ENCODE peak calls at places on chromosomes 5 and 9, in nine cellular contexts. One of them, this sample, is unnamed.

GRCh38 chr9:84513981-84514380 is 155.5 kb upstream of the NTRK2 start:
- DNase-seq in stimulated activated CD8-positive, alpha-beta memory T cell treated with anti-CD3 and anti-CD28 coated beads, Interleukin-12 subunit alpha, Interleukin-12 subunit beta, amount 100 ng/mL, for 4 hours: no peak
- DNase-seq in activated CD4-positive, alpha-beta T cell treated with anti-CD3 and anti-CD28 coated beads, Interleukin-2, amount 50 U/mL, for 48 hours: no peak
- DNase-seq in neural crest cell: no peak
- DNase-seq in body of pancreas: no peak
- DNase-seq in NCI-H1436: no peak
- DNase-seq in fibroblast of mammary gland: no peak
- DNase-seq in PC-3: no peak
- DNase-seq in mesothelial cell of epicardium: no peak
- DNase-seq in this sample: no peak

GRCh38 chr9:114434878-114435311 is 47.1 kb upstream of the AKNA start:
- DNase-seq in NCI-H1436: peak
- DNase-seq in neural crest cell: no peak
- DNase-seq in mesothelial cell of epicardium: no peak
- DNase-seq in activated CD4-positive, alpha-beta T cell treated with anti-CD3 and anti-CD28 coated beads, Interleukin-2, amount 50 U/mL, for 48 hours: no peak
- DNase-seq in PC-3: peak
- DNase-seq in stimulated activated CD8-positive, alpha-beta memory T cell treated with anti-CD3 and anti-CD28 coated beads, Interleukin-12 subunit alpha, Interleukin-12 subunit beta, amount 100 ng/mL, for 4 hours: no peak
- DNase-seq in fibroblast of mammary gland: peak
- DNase-seq in body of pancreas: peak
- DNase-seq in this sample: peak

GRCh38 chr5:131740477-131740876 is 56.3 kb downstream of the FNIP1 start:
- DNase-seq in body of pancreas: no peak
- DNase-seq in neural crest cell: no peak
- DNase-seq in stimulated activated CD8-positive, alpha-beta memory T cell treated with anti-CD3 and anti-CD28 coated beads, Interleukin-12 subunit alpha, Interleukin-12 subunit beta, amount 100 ng/mL, for 4 hours: no peak
- DNase-seq in activated CD4-positive, alpha-beta T cell treated with anti-CD3 and anti-CD28 coated beads, Interleukin-2, amount 50 U/mL, for 48 hours: no peak
- DNase-seq in fibroblast of mammary gland: no peak
- DNase-seq in PC-3: no peak
- DNase-seq in mesothelial cell of epicardium: no peak
- DNase-seq in NCI-H1436: no peak
- DNase-seq in this sample: no peak

GRCh38 chr5:29169851-29170250 is 2023.6 kb upstream of the CDH6 start:
- DNase-seq in neural crest cell: no peak
- DNase-seq in mesothelial cell of epicardium: no peak
- DNase-seq in activated CD4-positive, alpha-beta T cell treated with anti-CD3 and anti-CD28 coated beads, Interleukin-2, amount 50 U/mL, for 48 hours: no peak
- DNase-seq in PC-3: no peak
- DNase-seq in stimulated activated CD8-positive, alpha-beta memory T cell treated with anti-CD3 and anti-CD28 coated beads, Interleukin-12 subunit alpha, Interleukin-12 subunit beta, amount 100 ng/mL, for 4 hours: no peak
- DNase-seq in NCI-H1436: no peak
- DNase-seq in body of pancreas: no peak
- DNase-seq in fibroblast of mammary gland: no peak
- DNase-seq in this sample: no peak

GRCh38 chr9:99905833-99906402 is 536 bp upstream of the STX17 start:
- DNase-seq in activated CD4-positive, alpha-beta T cell treated with anti-CD3 and anti-CD28 coated beads, Interleukin-2, amount 50 U/mL, for 48 hours: no peak
- DNase-seq in stimulated activated CD8-positive, alpha-beta memory T cell treated with anti-CD3 and anti-CD28 coated beads, Interleukin-12 subunit alpha, Interleukin-12 subunit beta, amount 100 ng/mL, for 4 hours: no peak
- DNase-seq in neural crest cell: no peak
- DNase-seq in mesothelial cell of epicardium: no peak
- DNase-seq in body of pancreas: peak
- DNase-seq in NCI-H1436: no peak
- DNase-seq in fibroblast of mammary gland: peak
- DNase-seq in PC-3: peak
- DNase-seq in this sample: no peak

GRCh38 chr5:112986224-112986623 is 9.6 kb downstream of the DCP2 start:
- DNase-seq in activated CD4-positive, alpha-beta T cell treated with anti-CD3 and anti-CD28 coated beads, Interleukin-2, amount 50 U/mL, for 48 hours: no peak
- DNase-seq in stimulated activated CD8-positive, alpha-beta memory T cell treated with anti-CD3 and anti-CD28 coated beads, Interleukin-12 subunit alpha, Interleukin-12 subunit beta, amount 100 ng/mL, for 4 hours: no peak
- DNase-seq in PC-3: no peak
- DNase-seq in neural crest cell: no peak
- DNase-seq in body of pancreas: no peak
- DNase-seq in mesothelial cell of epicardium: no peak
- DNase-seq in NCI-H1436: no peak
- DNase-seq in fibroblast of mammary gland: no peak
- DNase-seq in this sample: no peak

GRCh38 chr5:83964235-83964634 is 243.6 kb upstream of the HAPLN1 start:
- DNase-seq in activated CD4-positive, alpha-beta T cell treated with anti-CD3 and anti-CD28 coated beads, Interleukin-2, amount 50 U/mL, for 48 hours: no peak
- DNase-seq in body of pancreas: no peak
- DNase-seq in PC-3: peak
- DNase-seq in NCI-H1436: no peak
- DNase-seq in mesothelial cell of epicardium: no peak
- DNase-seq in fibroblast of mammary gland: no peak
- DNase-seq in stimulated activated CD8-positive, alpha-beta memory T cell treated with anti-CD3 and anti-CD28 coated beads, Interleukin-12 subunit alpha, Interleukin-12 subunit beta, amount 100 ng/mL, for 4 hours: no peak
- DNase-seq in neural crest cell: no peak
- DNase-seq in this sample: no peak

GRCh38 chr5:149500922-149501582 is 50.2 kb downstream of the CSNK1A1 start:
- DNase-seq in fibroblast of mammary gland: peak
- DNase-seq in neural crest cell: no peak
- DNase-seq in NCI-H1436: no peak
- DNase-seq in stimulated activated CD8-positive, alpha-beta memory T cell treated with anti-CD3 and anti-CD28 coated beads, Interleukin-12 subunit alpha, Interleukin-12 subunit beta, amount 100 ng/mL, for 4 hours: no peak
- DNase-seq in PC-3: no peak
- DNase-seq in mesothelial cell of epicardium: no peak
- DNase-seq in activated CD4-positive, alpha-beta T cell treated with anti-CD3 and anti-CD28 coated beads, Interleukin-2, amount 50 U/mL, for 48 hours: no peak
- DNase-seq in body of pancreas: no peak
- DNase-seq in this sample: no peak

GRCh38 chr9:94082553-94082952 is 1.7 kb upstream of the PTPDC1 start:
- DNase-seq in neural crest cell: no peak
- DNase-seq in fibroblast of mammary gland: no peak
- DNase-seq in mesothelial cell of epicardium: no peak
- DNase-seq in activated CD4-positive, alpha-beta T cell treated with anti-CD3 and anti-CD28 coated beads, Interleukin-2, amount 50 U/mL, for 48 hours: no peak
- DNase-seq in body of pancreas: no peak
- DNase-seq in NCI-H1436: no peak
- DNase-seq in PC-3: no peak
- DNase-seq in stimulated activated CD8-positive, alpha-beta memory T cell treated with anti-CD3 and anti-CD28 coated beads, Interleukin-12 subunit alpha, Interleukin-12 subunit beta, amount 100 ng/mL, for 4 hours: no peak
- DNase-seq in this sample: no peak

GRCh38 chr5:58294598-58295298 is 165.1 kb downstream of the PLK2 start:
- DNase-seq in mesothelial cell of epicardium: no peak
- DNase-seq in neural crest cell: no peak
- DNase-seq in body of pancreas: no peak
- DNase-seq in stimulated activated CD8-positive, alpha-beta memory T cell treated with anti-CD3 and anti-CD28 coated beads, Interleukin-12 subunit alpha, Interleukin-12 subunit beta, amount 100 ng/mL, for 4 hours: no peak
- DNase-seq in PC-3: peak
- DNase-seq in NCI-H1436: no peak
- DNase-seq in activated CD4-positive, alpha-beta T cell treated with anti-CD3 and anti-CD28 coated beads, Interleukin-2, amount 50 U/mL, for 48 hours: no peak
- DNase-seq in fibroblast of mammary gland: peak
- DNase-seq in this sample: peak

GRCh38 chr5:144191998-144192397 is 21.3 kb downstream of the KCTD16 start:
- DNase-seq in stimulated activated CD8-positive, alpha-beta memory T cell treated with anti-CD3 and anti-CD28 coated beads, Interleukin-12 subunit alpha, Interleukin-12 subunit beta, amount 100 ng/mL, for 4 hours: no peak
- DNase-seq in NCI-H1436: peak
- DNase-seq in body of pancreas: no peak
- DNase-seq in neural crest cell: no peak
- DNase-seq in mesothelial cell of epicardium: no peak
- DNase-seq in activated CD4-positive, alpha-beta T cell treated with anti-CD3 and anti-CD28 coated beads, Interleukin-2, amount 50 U/mL, for 48 hours: no peak
- DNase-seq in fibroblast of mammary gland: peak
- DNase-seq in PC-3: peak
- DNase-seq in this sample: no peak

GRCh38 chr5:92944903-92945629 is 636.0 kb downstream of the NR2F1-AS1 start:
- DNase-seq in activated CD4-positive, alpha-beta T cell treated with anti-CD3 and anti-CD28 coated beads, Interleukin-2, amount 50 U/mL, for 48 hours: no peak
- DNase-seq in mesothelial cell of epicardium: no peak
- DNase-seq in fibroblast of mammary gland: peak
- DNase-seq in body of pancreas: no peak
- DNase-seq in NCI-H1436: no peak
- DNase-seq in PC-3: peak
- DNase-seq in neural crest cell: no peak
- DNase-seq in stimulated activated CD8-positive, alpha-beta memory T cell treated with anti-CD3 and anti-CD28 coated beads, Interleukin-12 subunit alpha, Interleukin-12 subunit beta, amount 100 ng/mL, for 4 hours: no peak
- DNase-seq in this sample: no peak

GRCh38 chr5:68533571-68534051 is 318.1 kb downstream of the PIK3R1 start:
- DNase-seq in NCI-H1436: peak
- DNase-seq in PC-3: no peak
- DNase-seq in body of pancreas: no peak
- DNase-seq in activated CD4-positive, alpha-beta T cell treated with anti-CD3 and anti-CD28 coated beads, Interleukin-2, amount 50 U/mL, for 48 hours: no peak
- DNase-seq in fibroblast of mammary gland: no peak
- DNase-seq in stimulated activated CD8-positive, alpha-beta memory T cell treated with anti-CD3 and anti-CD28 coated beads, Interleukin-12 subunit alpha, Interleukin-12 subunit beta, amount 100 ng/mL, for 4 hours: no peak
- DNase-seq in neural crest cell: no peak
- DNase-seq in mesothelial cell of epicardium: no peak
- DNase-seq in this sample: no peak

GRCh38 chr5:132371603-132371994 is 2.1 kb downstream of the SLC22A5 start:
- DNase-seq in PC-3: no peak
- DNase-seq in mesothelial cell of epicardium: no peak
- DNase-seq in NCI-H1436: no peak
- DNase-seq in body of pancreas: no peak
- DNase-seq in fibroblast of mammary gland: no peak
- DNase-seq in neural crest cell: no peak
- DNase-seq in stimulated activated CD8-positive, alpha-beta memory T cell treated with anti-CD3 and anti-CD28 coated beads, Interleukin-12 subunit alpha, Interleukin-12 subunit beta, amount 100 ng/mL, for 4 hours: no peak
- DNase-seq in activated CD4-positive, alpha-beta T cell treated with anti-CD3 and anti-CD28 coated beads, Interleukin-2, amount 50 U/mL, for 48 hours: no peak
- DNase-seq in this sample: no peak

GRCh38 chr9:91423785-91424402 is at the start of gene NFIL3:
- DNase-seq in body of pancreas: peak
- DNase-seq in fibroblast of mammary gland: peak
- DNase-seq in stimulated activated CD8-positive, alpha-beta memory T cell treated with anti-CD3 and anti-CD28 coated beads, Interleukin-12 subunit alpha, Interleukin-12 subunit beta, amount 100 ng/mL, for 4 hours: peak
- DNase-seq in activated CD4-positive, alpha-beta T cell treated with anti-CD3 and anti-CD28 coated beads, Interleukin-2, amount 50 U/mL, for 48 hours: peak
- DNase-seq in PC-3: peak
- DNase-seq in mesothelial cell of epicardium: peak
- DNase-seq in NCI-H1436: peak
- DNase-seq in neural crest cell: peak
- DNase-seq in this sample: no peak

GRCh38 chr5:141811287-141812155 is 66.7 kb downstream of the PCDH1 start:
- DNase-seq in neural crest cell: peak
- DNase-seq in stimulated activated CD8-positive, alpha-beta memory T cell treated with anti-CD3 and anti-CD28 coated beads, Interleukin-12 subunit alpha, Interleukin-12 subunit beta, amount 100 ng/mL, for 4 hours: no peak
- DNase-seq in fibroblast of mammary gland: no peak
- DNase-seq in activated CD4-positive, alpha-beta T cell treated with anti-CD3 and anti-CD28 coated beads, Interleukin-2, amount 50 U/mL, for 48 hours: peak
- DNase-seq in mesothelial cell of epicardium: no peak
- DNase-seq in body of pancreas: no peak
- DNase-seq in PC-3: no peak
- DNase-seq in NCI-H1436: peak
- DNase-seq in this sample: no peak

GRCh38 chr5:1033606-1034420 is 25.2 kb downstream of the NKD2 start:
- DNase-seq in neural crest cell: no peak
- DNase-seq in activated CD4-positive, alpha-beta T cell treated with anti-CD3 and anti-CD28 coated beads, Interleukin-2, amount 50 U/mL, for 48 hours: no peak
- DNase-seq in body of pancreas: no peak
- DNase-seq in mesothelial cell of epicardium: no peak
- DNase-seq in stimulated activated CD8-positive, alpha-beta memory T cell treated with anti-CD3 and anti-CD28 coated beads, Interleukin-12 subunit alpha, Interleukin-12 subunit beta, amount 100 ng/mL, for 4 hours: no peak
- DNase-seq in fibroblast of mammary gland: no peak
- DNase-seq in PC-3: no peak
- DNase-seq in NCI-H1436: no peak
- DNase-seq in this sample: no peak

GRCh38 chr5:111829701-111830100 is 72.7 kb upstream of the NREP start:
- DNase-seq in neural crest cell: no peak
- DNase-seq in mesothelial cell of epicardium: no peak
- DNase-seq in activated CD4-positive, alpha-beta T cell treated with anti-CD3 and anti-CD28 coated beads, Interleukin-2, amount 50 U/mL, for 48 hours: no peak
- DNase-seq in body of pancreas: no peak
- DNase-seq in NCI-H1436: no peak
- DNase-seq in PC-3: peak
- DNase-seq in stimulated activated CD8-positive, alpha-beta memory T cell treated with anti-CD3 and anti-CD28 coated beads, Interleukin-12 subunit alpha, Interleukin-12 subunit beta, amount 100 ng/mL, for 4 hours: no peak
- DNase-seq in fibroblast of mammary gland: peak
- DNase-seq in this sample: no peak

GRCh38 chr5:151123897-151124751 is 33.5 kb downstream of the ANXA6 start:
- DNase-seq in neural crest cell: no peak
- DNase-seq in PC-3: peak
- DNase-seq in mesothelial cell of epicardium: no peak
- DNase-seq in stimulated activated CD8-positive, alpha-beta memory T cell treated with anti-CD3 and anti-CD28 coated beads, Interleukin-12 subunit alpha, Interleukin-12 subunit beta, amount 100 ng/mL, for 4 hours: peak
- DNase-seq in NCI-H1436: peak
- DNase-seq in fibroblast of mammary gland: peak
- DNase-seq in activated CD4-positive, alpha-beta T cell treated with anti-CD3 and anti-CD28 coated beads, Interleukin-2, amount 50 U/mL, for 48 hours: peak
- DNase-seq in body of pancreas: peak
- DNase-seq in this sample: no peak

GRCh38 chr5:431001-431710 is 11.8 kb upstream of the EXOC3 start:
- DNase-seq in PC-3: peak
- DNase-seq in activated CD4-positive, alpha-beta T cell treated with anti-CD3 and anti-CD28 coated beads, Interleukin-2, amount 50 U/mL, for 48 hours: peak
- DNase-seq in mesothelial cell of epicardium: no peak
- DNase-seq in fibroblast of mammary gland: peak
- DNase-seq in body of pancreas: no peak
- DNase-seq in NCI-H1436: peak
- DNase-seq in stimulated activated CD8-positive, alpha-beta memory T cell treated with anti-CD3 and anti-CD28 coated beads, Interleukin-12 subunit alpha, Interleukin-12 subunit beta, amount 100 ng/mL, for 4 hours: no peak
- DNase-seq in neural crest cell: peak
- DNase-seq in this sample: no peak

GRCh38 chr9:134575103-134575816 is 66.3 kb upstream of the COL5A1 start:
- DNase-seq in stimulated activated CD8-positive, alpha-beta memory T cell treated with anti-CD3 and anti-CD28 coated beads, Interleukin-12 subunit alpha, Interleukin-12 subunit beta, amount 100 ng/mL, for 4 hours: no peak
- DNase-seq in activated CD4-positive, alpha-beta T cell treated with anti-CD3 and anti-CD28 coated beads, Interleukin-2, amount 50 U/mL, for 48 hours: no peak
- DNase-seq in body of pancreas: no peak
- DNase-seq in PC-3: no peak
- DNase-seq in NCI-H1436: no peak
- DNase-seq in neural crest cell: no peak
- DNase-seq in mesothelial cell of epicardium: no peak
- DNase-seq in fibroblast of mammary gland: no peak
- DNase-seq in this sample: no peak

GRCh38 chr9:128887914-128888350 is 6.0 kb downstream of the LRRC8A start:
- DNase-seq in body of pancreas: no peak
- DNase-seq in stimulated activated CD8-positive, alpha-beta memory T cell treated with anti-CD3 and anti-CD28 coated beads, Interleukin-12 subunit alpha, Interleukin-12 subunit beta, amount 100 ng/mL, for 4 hours: no peak
- DNase-seq in fibroblast of mammary gland: no peak
- DNase-seq in NCI-H1436: no peak
- DNase-seq in activated CD4-positive, alpha-beta T cell treated with anti-CD3 and anti-CD28 coated beads, Interleukin-2, amount 50 U/mL, for 48 hours: no peak
- DNase-seq in mesothelial cell of epicardium: no peak
- DNase-seq in PC-3: no peak
- DNase-seq in neural crest cell: no peak
- DNase-seq in this sample: no peak

GRCh38 chr5:32542216-32543059 is 42.9 kb upstream of the SUB1 start:
- DNase-seq in neural crest cell: no peak
- DNase-seq in stimulated activated CD8-positive, alpha-beta memory T cell treated with anti-CD3 and anti-CD28 coated beads, Interleukin-12 subunit alpha, Interleukin-12 subunit beta, amount 100 ng/mL, for 4 hours: no peak
- DNase-seq in fibroblast of mammary gland: peak
- DNase-seq in mesothelial cell of epicardium: no peak
- DNase-seq in body of pancreas: no peak
- DNase-seq in NCI-H1436: no peak
- DNase-seq in activated CD4-positive, alpha-beta T cell treated with anti-CD3 and anti-CD28 coated beads, Interleukin-2, amount 50 U/mL, for 48 hours: peak
- DNase-seq in PC-3: peak
- DNase-seq in this sample: no peak

GRCh38 chr5:97065475-97065874 is 76.9 kb downstream of the LIX1 start:
- DNase-seq in body of pancreas: no peak
- DNase-seq in PC-3: peak
- DNase-seq in mesothelial cell of epicardium: no peak
- DNase-seq in activated CD4-positive, alpha-beta T cell treated with anti-CD3 and anti-CD28 coated beads, Interleukin-2, amount 50 U/mL, for 48 hours: no peak
- DNase-seq in NCI-H1436: no peak
- DNase-seq in neural crest cell: no peak
- DNase-seq in fibroblast of mammary gland: no peak
- DNase-seq in stimulated activated CD8-positive, alpha-beta memory T cell treated with anti-CD3 and anti-CD28 coated beads, Interleukin-12 subunit alpha, Interleukin-12 subunit beta, amount 100 ng/mL, for 4 hours: no peak
- DNase-seq in this sample: no peak

GRCh38 chr5:77358566-77359205 is 133.4 kb downstream of the WDR41 start:
- DNase-seq in NCI-H1436: no peak
- DNase-seq in activated CD4-positive, alpha-beta T cell treated with anti-CD3 and anti-CD28 coated beads, Interleukin-2, amount 50 U/mL, for 48 hours: no peak
- DNase-seq in stimulated activated CD8-positive, alpha-beta memory T cell treated with anti-CD3 and anti-CD28 coated beads, Interleukin-12 subunit alpha, Interleukin-12 subunit beta, amount 100 ng/mL, for 4 hours: no peak
- DNase-seq in body of pancreas: no peak
- DNase-seq in mesothelial cell of epicardium: no peak
- DNase-seq in neural crest cell: no peak
- DNase-seq in fibroblast of mammary gland: peak
- DNase-seq in PC-3: peak
- DNase-seq in this sample: no peak

GRCh38 chr9:90807006-90807405 is 5.4 kb downstream of the SYK start:
- DNase-seq in stimulated activated CD8-positive, alpha-beta memory T cell treated with anti-CD3 and anti-CD28 coated beads, Interleukin-12 subunit alpha, Interleukin-12 subunit beta, amount 100 ng/mL, for 4 hours: no peak
- DNase-seq in PC-3: no peak
- DNase-seq in body of pancreas: no peak
- DNase-seq in neural crest cell: no peak
- DNase-seq in fibroblast of mammary gland: no peak
- DNase-seq in mesothelial cell of epicardium: no peak
- DNase-seq in NCI-H1436: no peak
- DNase-seq in activated CD4-positive, alpha-beta T cell treated with anti-CD3 and anti-CD28 coated beads, Interleukin-2, amount 50 U/mL, for 48 hours: no peak
- DNase-seq in this sample: no peak

GRCh38 chr5:137997726-137998213 is 35.1 kb downstream of the FAM13B start:
- DNase-seq in activated CD4-positive, alpha-beta T cell treated with anti-CD3 and anti-CD28 coated beads, Interleukin-2, amount 50 U/mL, for 48 hours: peak
- DNase-seq in PC-3: peak
- DNase-seq in neural crest cell: no peak
- DNase-seq in NCI-H1436: no peak
- DNase-seq in fibroblast of mammary gland: peak
- DNase-seq in body of pancreas: no peak
- DNase-seq in stimulated activated CD8-positive, alpha-beta memory T cell treated with anti-CD3 and anti-CD28 coated beads, Interleukin-12 subunit alpha, Interleukin-12 subunit beta, amount 100 ng/mL, for 4 hours: no peak
- DNase-seq in mesothelial cell of epicardium: no peak
- DNase-seq in this sample: no peak

GRCh38 chr9:127877566-127877998 is at the start of gene AK1:
- DNase-seq in neural crest cell: peak
- DNase-seq in mesothelial cell of epicardium: no peak
- DNase-seq in stimulated activated CD8-positive, alpha-beta memory T cell treated with anti-CD3 and anti-CD28 coated beads, Interleukin-12 subunit alpha, Interleukin-12 subunit beta, amount 100 ng/mL, for 4 hours: no peak
- DNase-seq in NCI-H1436: peak
- DNase-seq in PC-3: peak
- DNase-seq in body of pancreas: peak
- DNase-seq in activated CD4-positive, alpha-beta T cell treated with anti-CD3 and anti-CD28 coated beads, Interleukin-2, amount 50 U/mL, for 48 hours: no peak
- DNase-seq in fibroblast of mammary gland: peak
- DNase-seq in this sample: no peak

GRCh38 chr5:122844916-122845252 is 529 bp upstream of the SNX24 start:
- DNase-seq in fibroblast of mammary gland: no peak
- DNase-seq in PC-3: no peak
- DNase-seq in activated CD4-positive, alpha-beta T cell treated with anti-CD3 and anti-CD28 coated beads, Interleukin-2, amount 50 U/mL, for 48 hours: no peak
- DNase-seq in NCI-H1436: no peak
- DNase-seq in neural crest cell: no peak
- DNase-seq in mesothelial cell of epicardium: no peak
- DNase-seq in stimulated activated CD8-positive, alpha-beta memory T cell treated with anti-CD3 and anti-CD28 coated beads, Interleukin-12 subunit alpha, Interleukin-12 subunit beta, amount 100 ng/mL, for 4 hours: peak
- DNase-seq in body of pancreas: no peak
- DNase-seq in this sample: no peak

GRCh38 chr5:150257424-150257823 is 32.1 kb downstream of the CAMK2A start:
- DNase-seq in NCI-H1436: no peak
- DNase-seq in fibroblast of mammary gland: no peak
- DNase-seq in neural crest cell: no peak
- DNase-seq in body of pancreas: no peak
- DNase-seq in PC-3: no peak
- DNase-seq in stimulated activated CD8-positive, alpha-beta memory T cell treated with anti-CD3 and anti-CD28 coated beads, Interleukin-12 subunit alpha, Interleukin-12 subunit beta, amount 100 ng/mL, for 4 hours: no peak
- DNase-seq in mesothelial cell of epicardium: no peak
- DNase-seq in activated CD4-positive, alpha-beta T cell treated with anti-CD3 and anti-CD28 coated beads, Interleukin-2, amount 50 U/mL, for 48 hours: no peak
- DNase-seq in this sample: no peak

GRCh38 chr9:84402517-84402916 is 62.0 kb upstream of the SLC28A3 start:
- DNase-seq in stimulated activated CD8-positive, alpha-beta memory T cell treated with anti-CD3 and anti-CD28 coated beads, Interleukin-12 subunit alpha, Interleukin-12 subunit beta, amount 100 ng/mL, for 4 hours: no peak
- DNase-seq in body of pancreas: no peak
- DNase-seq in PC-3: no peak
- DNase-seq in NCI-H1436: no peak
- DNase-seq in fibroblast of mammary gland: no peak
- DNase-seq in activated CD4-positive, alpha-beta T cell treated with anti-CD3 and anti-CD28 coated beads, Interleukin-2, amount 50 U/mL, for 48 hours: no peak
- DNase-seq in mesothelial cell of epicardium: no peak
- DNase-seq in neural crest cell: no peak
- DNase-seq in this sample: no peak

This sample was measured in Panc1.